ENCODE peak calls at places on chromosomes 1 and 21, in eight cellular contexts. One of them, this sample, is unnamed.

GRCh38 chr1:158969855-158970254 is 38.5 kb downstream of the PYHIN1 start:
- ATAC-seq in activated naive CD8-positive, alpha-beta T cell treated with anti-CD3 and anti-CD28 coated beads, Interleukin-2, amount 50 U/mL, for 24 hours: peak; percentile 77
- ATAC-seq in aorta: no peak
- ATAC-seq in DND-41: no peak
- ATAC-seq in stimulated activated effector memory CD8-positive, alpha-beta T cell treated with anti-CD3 and anti-CD28 coated beads, Interleukin-12 subunit alpha, Interleukin-12 subunit beta, amount 100 ng/mL, for 72 hours: peak; percentile 80
- ATAC-seq in effector memory CD8-positive, alpha-beta T cell: no peak
- ATAC-seq in lower lobe of right lung: no peak
- ATAC-seq in esophagus mucosa: peak; percentile 94
- ATAC-seq in this sample: no peak

GRCh38 chr1:64526312-64526711 is 56.4 kb downstream of the CACHD1 start:
- ATAC-seq in DND-41: no peak
- ATAC-seq in aorta: peak; percentile 75
- ATAC-seq in esophagus mucosa: no peak
- ATAC-seq in stimulated activated effector memory CD8-positive, alpha-beta T cell treated with anti-CD3 and anti-CD28 coated beads, Interleukin-12 subunit alpha, Interleukin-12 subunit beta, amount 100 ng/mL, for 72 hours: no peak
- ATAC-seq in activated naive CD8-positive, alpha-beta T cell treated with anti-CD3 and anti-CD28 coated beads, Interleukin-2, amount 50 U/mL, for 24 hours: no peak
- ATAC-seq in effector memory CD8-positive, alpha-beta T cell: no peak
- ATAC-seq in lower lobe of right lung: no peak
- ATAC-seq in this sample: peak; percentile 79

GRCh38 chr1:25042876-25043580 is 113.0 kb upstream of the RUNX3 start:
- ATAC-seq in esophagus mucosa: no peak
- ATAC-seq in effector memory CD8-positive, alpha-beta T cell: no peak
- ATAC-seq in activated naive CD8-positive, alpha-beta T cell treated with anti-CD3 and anti-CD28 coated beads, Interleukin-2, amount 50 U/mL, for 24 hours: no peak
- ATAC-seq in stimulated activated effector memory CD8-positive, alpha-beta T cell treated with anti-CD3 and anti-CD28 coated beads, Interleukin-12 subunit alpha, Interleukin-12 subunit beta, amount 100 ng/mL, for 72 hours: no peak
- ATAC-seq in lower lobe of right lung: no peak
- ATAC-seq in DND-41: no peak
- ATAC-seq in aorta: no peak
- ATAC-seq in this sample: no peak

GRCh38 chr1:32142446-32143301 is 34.8 kb downstream of the KPNA6 start:
- ATAC-seq in lower lobe of right lung: peak; percentile 89
- ATAC-seq in activated naive CD8-positive, alpha-beta T cell treated with anti-CD3 and anti-CD28 coated beads, Interleukin-2, amount 50 U/mL, for 24 hours: no peak
- ATAC-seq in aorta: peak; percentile 87
- ATAC-seq in stimulated activated effector memory CD8-positive, alpha-beta T cell treated with anti-CD3 and anti-CD28 coated beads, Interleukin-12 subunit alpha, Interleukin-12 subunit beta, amount 100 ng/mL, for 72 hours: no peak
- ATAC-seq in esophagus mucosa: peak; percentile 78
- ATAC-seq in effector memory CD8-positive, alpha-beta T cell: no peak
- ATAC-seq in DND-41: no peak
- ATAC-seq in this sample: peak; percentile 94

GRCh38 chr21:46054447-46054846 is 43.5 kb upstream of the COL6A2 start:
- ATAC-seq in lower lobe of right lung: peak; percentile 7
- ATAC-seq in DND-41: no peak
- ATAC-seq in effector memory CD8-positive, alpha-beta T cell: no peak
- ATAC-seq in aorta: no peak
- ATAC-seq in activated naive CD8-positive, alpha-beta T cell treated with anti-CD3 and anti-CD28 coated beads, Interleukin-2, amount 50 U/mL, for 24 hours: no peak
- ATAC-seq in esophagus mucosa: peak; percentile 20
- ATAC-seq in stimulated activated effector memory CD8-positive, alpha-beta T cell treated with anti-CD3 and anti-CD28 coated beads, Interleukin-12 subunit alpha, Interleukin-12 subunit beta, amount 100 ng/mL, for 72 hours: no peak
- ATAC-seq in this sample: peak; percentile 11

GRCh38 chr1:193656841-193657240 is 470.4 kb upstream of the B3GALT2 start:
- ATAC-seq in aorta: no peak
- ATAC-seq in stimulated activated effector memory CD8-positive, alpha-beta T cell treated with anti-CD3 and anti-CD28 coated beads, Interleukin-12 subunit alpha, Interleukin-12 subunit beta, amount 100 ng/mL, for 72 hours: no peak
- ATAC-seq in activated naive CD8-positive, alpha-beta T cell treated with anti-CD3 and anti-CD28 coated beads, Interleukin-2, amount 50 U/mL, for 24 hours: no peak
- ATAC-seq in lower lobe of right lung: no peak
- ATAC-seq in effector memory CD8-positive, alpha-beta T cell: no peak
- ATAC-seq in DND-41: no peak
- ATAC-seq in esophagus mucosa: no peak
- ATAC-seq in this sample: no peak

GRCh38 chr21:36800734-36801133 is 101.8 kb downstream of the SIM2 start:
- ATAC-seq in lower lobe of right lung: no peak
- ATAC-seq in activated naive CD8-positive, alpha-beta T cell treated with anti-CD3 and anti-CD28 coated beads, Interleukin-2, amount 50 U/mL, for 24 hours: no peak
- ATAC-seq in DND-41: no peak
- ATAC-seq in stimulated activated effector memory CD8-positive, alpha-beta T cell treated with anti-CD3 and anti-CD28 coated beads, Interleukin-12 subunit alpha, Interleukin-12 subunit beta, amount 100 ng/mL, for 72 hours: no peak
- ATAC-seq in esophagus mucosa: no peak
- ATAC-seq in aorta: no peak
- ATAC-seq in effector memory CD8-positive, alpha-beta T cell: no peak
- ATAC-seq in this sample: no peak

GRCh38 chr1:28601696-28602095 is 9.6 kb downstream of the RAB42 start:
- ATAC-seq in stimulated activated effector memory CD8-positive, alpha-beta T cell treated with anti-CD3 and anti-CD28 coated beads, Interleukin-12 subunit alpha, Interleukin-12 subunit beta, amount 100 ng/mL, for 72 hours: peak; percentile 83
- ATAC-seq in lower lobe of right lung: no peak
- ATAC-seq in effector memory CD8-positive, alpha-beta T cell: no peak
- ATAC-seq in activated naive CD8-positive, alpha-beta T cell treated with anti-CD3 and anti-CD28 coated beads, Interleukin-2, amount 50 U/mL, for 24 hours: peak; percentile 72
- ATAC-seq in esophagus mucosa: peak; percentile 19
- ATAC-seq in DND-41: no peak
- ATAC-seq in aorta: peak; percentile 58
- ATAC-seq in this sample: no peak

GRCh38 chr1:207013321-207014085 is 19.1 kb downstream of the C1orf116 start:
- ATAC-seq in effector memory CD8-positive, alpha-beta T cell: no peak
- ATAC-seq in activated naive CD8-positive, alpha-beta T cell treated with anti-CD3 and anti-CD28 coated beads, Interleukin-2, amount 50 U/mL, for 24 hours: no peak
- ATAC-seq in DND-41: no peak
- ATAC-seq in lower lobe of right lung: no peak
- ATAC-seq in esophagus mucosa: no peak
- ATAC-seq in stimulated activated effector memory CD8-positive, alpha-beta T cell treated with anti-CD3 and anti-CD28 coated beads, Interleukin-12 subunit alpha, Interleukin-12 subunit beta, amount 100 ng/mL, for 72 hours: no peak
- ATAC-seq in aorta: no peak
- ATAC-seq in this sample: no peak

GRCh38 chr1:119001181-119002018 is 13.3 kb upstream of the TBX15 start:
- ATAC-seq in DND-41: peak; percentile 24
- ATAC-seq in effector memory CD8-positive, alpha-beta T cell: no peak
- ATAC-seq in esophagus mucosa: peak; percentile 37
- ATAC-seq in activated naive CD8-positive, alpha-beta T cell treated with anti-CD3 and anti-CD28 coated beads, Interleukin-2, amount 50 U/mL, for 24 hours: no peak
- ATAC-seq in stimulated activated effector memory CD8-positive, alpha-beta T cell treated with anti-CD3 and anti-CD28 coated beads, Interleukin-12 subunit alpha, Interleukin-12 subunit beta, amount 100 ng/mL, for 72 hours: no peak
- ATAC-seq in lower lobe of right lung: peak; percentile 29
- ATAC-seq in aorta: no peak
- ATAC-seq in this sample: peak; percentile 24

GRCh38 chr21:28239345-28239744 is 753.3 kb downstream of the LTN1 start:
- ATAC-seq in aorta: no peak
- ATAC-seq in stimulated activated effector memory CD8-positive, alpha-beta T cell treated with anti-CD3 and anti-CD28 coated beads, Interleukin-12 subunit alpha, Interleukin-12 subunit beta, amount 100 ng/mL, for 72 hours: no peak
- ATAC-seq in esophagus mucosa: no peak
- ATAC-seq in effector memory CD8-positive, alpha-beta T cell: no peak
- ATAC-seq in DND-41: no peak
- ATAC-seq in activated naive CD8-positive, alpha-beta T cell treated with anti-CD3 and anti-CD28 coated beads, Interleukin-2, amount 50 U/mL, for 24 hours: no peak
- ATAC-seq in lower lobe of right lung: peak; percentile 51
- ATAC-seq in this sample: peak; percentile 74

This sample was measured in gastroesophageal sphincter.